ENCODE peak calls at places on chromosomes 4 and X, in seven cellular contexts. D, Z, H, C, A, I and E are unnamed samples.

GRCh38 chr4:119209077-119209476 is 3.4 kb upstream of the USP53 start:
- DNase-seq in D (peak; percentile 18), Z (no peak), H (no peak), C (peak; percentile 95), A (no peak), I (peak; percentile 18), E (no peak)

GRCh38 chr4:88409206-88409605 is 30.6 kb downstream of the HERC6 start:
- DNase-seq in D (no peak), Z (no peak), H (no peak), C (no peak), A (no peak), I (no peak), E (no peak)

GRCh38 chrX:139931646-139932076 is 1.2 kb downstream of the ATP11C start:
- DNase-seq in D (no peak), Z (peak; percentile 41), H (no peak), C (no peak), A (no peak), I (peak; percentile 13), E (no peak)

GRCh38 chr4:165514739-165515138 is 135.9 kb downstream of the CPE start:
- DNase-seq in D (no peak), Z (no peak), H (no peak), C (no peak), A (no peak), I (no peak), E (no peak)

GRCh38 chr4:30696195-30696594 is 24.0 kb upstream of the PCDH7 start:
- DNase-seq in D (no peak), Z (no peak), H (no peak), C (no peak), A (no peak), I (no peak), E (no peak)

GRCh38 chr4:86957214-86957613 is 22.4 kb downstream of the AFF1 start:
- DNase-seq in D (no peak), Z (no peak), H (no peak), C (no peak), A (peak; percentile 55), I (no peak), E (no peak)

GRCh38 chr4:183618681-183619080 is 40.3 kb downstream of the RWDD4 start:
- DNase-seq in D (peak; percentile 88), Z (no peak), H (no peak), C (no peak), A (no peak), I (no peak), E (no peak)

GRCh38 chrX:133185119-133185518 is 33.0 kb downstream of the TFDP3 start:
- DNase-seq in D (no peak), Z (no peak), H (no peak), C (no peak), A (no peak), I (no peak), E (no peak)

GRCh38 chrX:103376979-103377324 is 614 bp downstream of the BEX3 start:
- DNase-seq in D (no peak), Z (peak; percentile 67), H (no peak), C (no peak), A (no peak), I (no peak), E (peak; percentile 1)

GRCh38 chr4:154009191-154009590 is 220.3 kb upstream of the SFRP2 start:
- DNase-seq in D (no peak), Z (no peak), H (no peak), C (no peak), A (no peak), I (no peak), E (no peak)
- TF ChIP-seq JUND in D (no peak), Z (no peak), H (no peak), C (no peak), A (no peak), I (no peak), E (no peak)

GRCh38 chr4:14787221-14787620 is 215.1 kb upstream of the CPEB2 start:
- DNase-seq in D (no peak), Z (no peak), H (no peak), C (no peak), A (no peak), I (no peak), E (no peak)

GRCh38 chr4:14792702-14793227 is 209.5 kb upstream of the CPEB2 start:
- DNase-seq in D (no peak), Z (no peak), H (no peak), C (no peak), A (no peak), I (no peak), E (no peak)

GRCh38 chr4:14783011-14783877 is 219.0 kb upstream of the CPEB2 start:
- DNase-seq in D (no peak), Z (no peak), H (no peak), C (no peak), A (peak; percentile 48), I (no peak), E (no peak)

GRCh38 chr4:14790487-14790886 is 211.8 kb upstream of the CPEB2 start:
- DNase-seq in D (no peak), Z (no peak), H (no peak), C (no peak), A (no peak), I (no peak), E (no peak)

DNA sequence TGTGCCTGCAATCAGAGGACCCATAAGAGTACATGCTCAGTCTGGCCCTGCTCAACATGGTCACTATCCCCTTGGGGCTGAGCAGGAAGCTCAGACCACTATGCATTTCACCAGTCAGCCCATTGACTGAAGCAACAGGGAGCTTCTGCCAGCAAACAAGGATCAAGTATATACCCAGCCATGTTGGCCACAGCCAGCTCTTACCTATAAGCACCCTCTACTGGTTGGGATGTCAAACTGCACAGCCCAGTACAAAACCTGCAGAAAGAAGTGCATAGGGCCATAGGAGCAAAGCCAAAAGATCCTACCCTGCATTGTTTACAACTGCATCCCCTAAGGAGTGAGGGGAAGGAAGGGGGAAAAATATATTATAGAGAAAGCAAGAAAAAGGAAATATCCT is 214.4 kb upstream of the CPEB2 start:
- DNase-seq in D (no peak), Z (no peak), H (no peak), C (no peak), A (no peak), I (no peak), E (no peak)
- TF ChIP-seq JUND in D (no peak), Z (no peak), H (no peak), C (no peak), A (no peak), I (no peak), E (no peak)

GRCh38 chr4:176404591-176404990 is 84.8 kb downstream of the SPCS3 start:
- DNase-seq in D (no peak), Z (no peak), H (no peak), C (no peak), A (no peak), I (no peak), E (no peak)
- TF ChIP-seq JUND in D (no peak), Z (no peak), H (no peak), C (no peak), A (no peak), I (no peak), E (no peak)

DNA sequence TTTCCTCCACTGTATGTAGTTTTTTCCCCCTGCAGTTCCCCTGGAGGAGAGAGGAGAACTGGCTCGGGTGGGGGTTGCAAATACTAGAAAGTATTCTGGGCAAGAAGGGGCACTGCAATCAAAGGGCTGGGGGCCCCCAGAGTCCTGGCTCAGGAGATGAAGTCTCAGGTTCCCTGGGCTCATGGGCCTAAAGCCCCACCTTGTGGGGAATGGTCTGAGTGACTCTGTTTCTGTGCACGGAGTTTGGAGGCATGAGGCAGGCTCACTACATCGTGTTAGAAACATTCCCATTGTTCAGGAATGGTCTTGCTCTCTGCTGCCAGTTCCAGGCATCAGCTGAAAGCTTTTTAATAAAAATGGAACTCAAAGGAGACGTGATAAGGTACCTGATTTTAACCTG is 122.5 kb downstream of the TMEM164 start:
- DNase-seq in D (peak; percentile 6), Z (peak; percentile 24), H (no peak), C (no peak), A (no peak), I (no peak), E (no peak)
- TF ChIP-seq JUND in D (no peak), Z (no peak), H (no peak), C (no peak), A (no peak), I (no peak), E (no peak)

DNA sequence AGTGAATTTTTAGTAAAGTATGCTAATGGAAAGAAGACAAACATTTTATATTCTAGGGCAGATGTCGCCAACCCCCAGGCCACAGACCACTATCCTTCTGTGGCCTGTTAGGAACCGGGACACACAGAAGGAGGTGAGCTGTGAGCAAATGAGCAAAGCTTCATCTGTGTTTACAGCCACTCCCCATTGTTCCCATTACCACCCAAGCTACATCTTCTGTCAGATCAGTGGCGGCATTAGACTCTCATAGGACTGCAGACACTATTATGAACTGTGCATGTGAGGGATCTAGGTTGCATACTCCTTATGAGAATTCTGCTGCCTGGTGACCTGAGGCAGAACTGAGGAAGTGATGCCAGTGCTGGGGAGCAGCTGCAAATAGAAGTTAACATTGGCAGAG is 36.9 kb upstream of the FAT4 start:
- DNase-seq in D (no peak), Z (no peak), H (no peak), C (no peak), A (no peak), I (no peak), E (no peak)
- TF ChIP-seq JUND in D (no peak), Z (no peak), H (no peak), C (no peak), A (no peak), I (no peak), E (no peak)